ENCODE peak calls at places on chromosome 9, in seven cellular contexts. One of them, this sample, is unnamed.

GRCh38 chr9:113456235-113456634 is 7.3 kb upstream of the RGS3 start:
- DNase-seq in K562: no peak
- DNase-seq in HepG2: peak; percentile 41
- DNase-seq in endothelial cell of umbilical vein: no peak
- DNase-seq in H1: no peak
- DNase-seq in SK-N-SH: no peak
- DNase-seq in GM12878: no peak
- DNase-seq in this sample: no peak

GRCh38 chr9:106953166-106953565 is 90.2 kb downstream of the ZNF462 start:
- DNase-seq in K562: no peak
- DNase-seq in HepG2: no peak
- DNase-seq in endothelial cell of umbilical vein: no peak
- DNase-seq in H1: no peak
- DNase-seq in SK-N-SH: no peak
- DNase-seq in GM12878: no peak
- DNase-seq in this sample: no peak

GRCh38 chr9:115006660-115007059 is 76.3 kb upstream of the TNFSF8 start:
- DNase-seq in K562: no peak
- DNase-seq in HepG2: no peak
- DNase-seq in endothelial cell of umbilical vein: no peak
- DNase-seq in H1: no peak
- DNase-seq in SK-N-SH: no peak
- DNase-seq in GM12878: no peak
- DNase-seq in this sample: no peak

GRCh38 chr9:98989036-98990000 is 45.6 kb downstream of the COL15A1 start:
- DNase-seq in K562: no peak
- DNase-seq in HepG2: peak; percentile 18
- DNase-seq in endothelial cell of umbilical vein: no peak
- DNase-seq in H1: no peak
- DNase-seq in SK-N-SH: no peak
- DNase-seq in GM12878: peak; percentile 8
- DNase-seq in this sample: peak; percentile 40

GRCh38 chr9:109083813-109084405 is 35.8 kb downstream of the TMEM245 start:
- DNase-seq in K562: no peak
- DNase-seq in HepG2: no peak
- DNase-seq in endothelial cell of umbilical vein: no peak
- DNase-seq in H1: no peak
- DNase-seq in SK-N-SH: no peak
- DNase-seq in GM12878: no peak
- DNase-seq in this sample: no peak

GRCh38 chr9:114820776-114821501 is 15.1 kb upstream of the TNFSF15 start:
- DNase-seq in K562: no peak
- DNase-seq in HepG2: no peak
- DNase-seq in endothelial cell of umbilical vein: no peak
- DNase-seq in H1: no peak
- DNase-seq in SK-N-SH: no peak
- DNase-seq in GM12878: no peak
- DNase-seq in this sample: no peak

GRCh38 chr9:4553951-4554381 is 63.7 kb downstream of the SLC1A1 start:
- DNase-seq in K562: no peak
- DNase-seq in HepG2: no peak
- DNase-seq in endothelial cell of umbilical vein: peak; percentile 88
- DNase-seq in H1: no peak
- DNase-seq in SK-N-SH: no peak
- DNase-seq in GM12878: no peak
- DNase-seq in this sample: no peak

GRCh38 chr9:121556580-121556979 is 56.9 kb upstream of the GGTA1 start:
- DNase-seq in K562: no peak
- DNase-seq in HepG2: no peak
- DNase-seq in endothelial cell of umbilical vein: no peak
- DNase-seq in H1: no peak
- DNase-seq in SK-N-SH: no peak
- DNase-seq in GM12878: no peak
- DNase-seq in this sample: no peak

GRCh38 chr9:68546596-68547390 is 6.1 kb upstream of the TMEM252 start:
- DNase-seq in K562: no peak
- DNase-seq in HepG2: peak; percentile 18
- DNase-seq in endothelial cell of umbilical vein: no peak
- DNase-seq in H1: no peak
- DNase-seq in SK-N-SH: no peak
- DNase-seq in GM12878: peak; percentile 86
- DNase-seq in this sample: no peak

GRCh38 chr9:126440042-126440441 is 113.4 kb downstream of the MVB12B start:
- DNase-seq in K562: no peak
- DNase-seq in HepG2: no peak
- DNase-seq in endothelial cell of umbilical vein: no peak
- DNase-seq in H1: no peak
- DNase-seq in SK-N-SH: no peak
- DNase-seq in GM12878: no peak
- DNase-seq in this sample: no peak

GRCh38 chr9:35070823-35071813 is 1.3 kb downstream of the VCP start:
- DNase-seq in K562: no peak
- DNase-seq in HepG2: no peak
- DNase-seq in endothelial cell of umbilical vein: peak; percentile 24
- DNase-seq in H1: no peak
- DNase-seq in SK-N-SH: no peak
- DNase-seq in GM12878: no peak
- DNase-seq in this sample: no peak

GRCh38 chr9:122228191-122228905 is 409 bp downstream of the LHX6 start:
- DNase-seq in K562: no peak
- DNase-seq in HepG2: no peak
- DNase-seq in endothelial cell of umbilical vein: no peak
- DNase-seq in H1: peak; percentile 70
- DNase-seq in SK-N-SH: peak; percentile 73
- DNase-seq in GM12878: no peak
- DNase-seq in this sample: no peak

GRCh38 chr9:38707885-38708640 is 11.9 kb downstream of the FAM240B start:
- DNase-seq in K562: peak; percentile 15
- DNase-seq in HepG2: no peak
- DNase-seq in endothelial cell of umbilical vein: no peak
- DNase-seq in H1: no peak
- DNase-seq in SK-N-SH: no peak
- DNase-seq in GM12878: no peak
- DNase-seq in this sample: no peak

GRCh38 chr9:124941689-124942561 is 1.0 kb upstream of the GOLGA1 start:
- DNase-seq in K562: peak; percentile 30
- DNase-seq in HepG2: peak; percentile 29
- DNase-seq in endothelial cell of umbilical vein: peak; percentile 70
- DNase-seq in H1: peak; percentile 46
- DNase-seq in SK-N-SH: peak; percentile 14
- DNase-seq in GM12878: peak; percentile 19
- DNase-seq in this sample: peak; percentile 2

GRCh38 chr9:101671567-101671966 is 66.9 kb downstream of the GRIN3A start:
- DNase-seq in K562: no peak
- DNase-seq in HepG2: no peak
- DNase-seq in endothelial cell of umbilical vein: no peak
- DNase-seq in H1: no peak
- DNase-seq in SK-N-SH: no peak
- DNase-seq in GM12878: no peak
- DNase-seq in this sample: no peak

GRCh38 chr9:130118841-130119520 is 53.2 kb upstream of the NCS1 start:
- DNase-seq in K562: no peak
- DNase-seq in HepG2: no peak
- DNase-seq in endothelial cell of umbilical vein: no peak
- DNase-seq in H1: no peak
- DNase-seq in SK-N-SH: peak; percentile 87
- DNase-seq in GM12878: no peak
- DNase-seq in this sample: no peak

GRCh38 chr9:115117999-115118470 is at the start of gene TNC:
- DNase-seq in K562: no peak
- DNase-seq in HepG2: no peak
- DNase-seq in endothelial cell of umbilical vein: peak; percentile 5
- DNase-seq in H1: peak; percentile 52
- DNase-seq in SK-N-SH: peak; percentile 64
- DNase-seq in GM12878: no peak
- DNase-seq in this sample: no peak

GRCh38 chr9:124553738-124554137 is 46.5 kb upstream of the NR5A1 start:
- DNase-seq in K562: no peak
- DNase-seq in HepG2: no peak
- DNase-seq in endothelial cell of umbilical vein: no peak
- DNase-seq in H1: no peak
- DNase-seq in SK-N-SH: no peak
- DNase-seq in GM12878: no peak
- DNase-seq in this sample: no peak

GRCh38 chr9:115237383-115238087 is 119.6 kb upstream of the TNC start:
- DNase-seq in K562: no peak
- DNase-seq in HepG2: no peak
- DNase-seq in endothelial cell of umbilical vein: no peak
- DNase-seq in H1: no peak
- DNase-seq in SK-N-SH: no peak
- DNase-seq in GM12878: no peak
- DNase-seq in this sample: no peak

GRCh38 chr9:130662927-130663257 is 1.5 kb upstream of the PRDM12 start:
- DNase-seq in K562: no peak
- DNase-seq in HepG2: no peak
- DNase-seq in endothelial cell of umbilical vein: no peak
- DNase-seq in H1: no peak
- DNase-seq in SK-N-SH: peak; percentile 64
- DNase-seq in GM12878: no peak
- DNase-seq in this sample: no peak

GRCh38 chr9:132729235-132729890 is 59.1 kb downstream of the GTF3C4 start:
- DNase-seq in K562: no peak
- DNase-seq in HepG2: no peak
- DNase-seq in endothelial cell of umbilical vein: no peak
- DNase-seq in H1: no peak
- DNase-seq in SK-N-SH: no peak
- DNase-seq in GM12878: no peak
- DNase-seq in this sample: no peak

GRCh38 chr9:103992938-103993595 is 101.0 kb upstream of the SMC2 start:
- DNase-seq in K562: no peak
- DNase-seq in HepG2: no peak
- DNase-seq in endothelial cell of umbilical vein: no peak
- DNase-seq in H1: no peak
- DNase-seq in SK-N-SH: no peak
- DNase-seq in GM12878: no peak
- DNase-seq in this sample: no peak

GRCh38 chr9:88697764-88698436 is 162.9 kb downstream of the NXNL2 start:
- DNase-seq in K562: no peak
- DNase-seq in HepG2: no peak
- DNase-seq in endothelial cell of umbilical vein: no peak
- DNase-seq in H1: no peak
- DNase-seq in SK-N-SH: no peak
- DNase-seq in GM12878: no peak
- DNase-seq in this sample: no peak

GRCh38 chr9:134968011-134968822 is 50.5 kb upstream of the FCN1 start:
- DNase-seq in K562: no peak
- DNase-seq in HepG2: no peak
- DNase-seq in endothelial cell of umbilical vein: no peak
- DNase-seq in H1: no peak
- DNase-seq in SK-N-SH: peak; percentile 73
- DNase-seq in GM12878: no peak
- DNase-seq in this sample: no peak

DNA sequence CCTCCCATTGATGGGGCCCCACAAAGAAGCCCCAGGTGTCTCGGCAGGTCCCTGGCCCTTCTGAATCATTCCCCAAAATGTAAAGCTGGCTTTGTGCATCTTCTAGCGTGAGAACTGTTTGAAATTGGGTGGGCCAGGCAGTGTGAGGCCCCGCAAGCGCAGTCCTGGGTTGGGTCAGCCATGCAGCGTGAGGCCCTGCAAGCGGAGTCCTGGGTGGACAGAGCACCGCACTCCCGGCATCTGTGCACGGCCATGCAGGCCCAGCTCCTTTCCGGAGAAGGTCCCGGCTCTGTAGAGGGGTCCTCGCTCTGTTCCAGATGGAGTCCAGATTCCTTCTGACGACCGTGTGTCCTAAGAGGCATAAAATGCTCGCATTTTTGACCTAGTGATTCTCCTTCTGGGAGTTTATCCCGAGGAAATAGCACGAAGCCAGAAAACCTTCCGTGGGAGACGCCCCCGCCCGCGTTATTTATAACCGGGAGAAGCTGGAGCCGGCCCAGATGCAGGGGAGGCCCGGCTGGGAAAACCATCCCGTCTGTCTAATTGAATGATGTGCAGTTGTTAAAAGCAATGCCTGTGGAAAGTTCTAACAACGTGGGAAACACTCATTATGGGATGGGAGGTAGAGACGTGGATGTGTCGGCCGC is 19.4 kb upstream of the NOTCH1 start:
- DNase-seq in K562: no peak
- DNase-seq in HepG2: no peak
- DNase-seq in endothelial cell of umbilical vein: no peak
- DNase-seq in H1: no peak
- DNase-seq in SK-N-SH: no peak
- DNase-seq in GM12878: no peak
- DNase-seq in this sample: no peak
- H3K9ac ChIP-seq in K562: peak overlapping the region; percentile 68
- H3K9ac ChIP-seq in HepG2: no peak overlapping the region
- H3K9ac ChIP-seq in endothelial cell of umbilical vein: no peak overlapping the region
- H3K9ac ChIP-seq in H1: no peak overlapping the region
- H3K9ac ChIP-seq in SK-N-SH: no peak overlapping the region
- H3K9ac ChIP-seq in GM12878: no peak overlapping the region
- H3K9ac ChIP-seq in this sample: no peak overlapping the region

DNA sequence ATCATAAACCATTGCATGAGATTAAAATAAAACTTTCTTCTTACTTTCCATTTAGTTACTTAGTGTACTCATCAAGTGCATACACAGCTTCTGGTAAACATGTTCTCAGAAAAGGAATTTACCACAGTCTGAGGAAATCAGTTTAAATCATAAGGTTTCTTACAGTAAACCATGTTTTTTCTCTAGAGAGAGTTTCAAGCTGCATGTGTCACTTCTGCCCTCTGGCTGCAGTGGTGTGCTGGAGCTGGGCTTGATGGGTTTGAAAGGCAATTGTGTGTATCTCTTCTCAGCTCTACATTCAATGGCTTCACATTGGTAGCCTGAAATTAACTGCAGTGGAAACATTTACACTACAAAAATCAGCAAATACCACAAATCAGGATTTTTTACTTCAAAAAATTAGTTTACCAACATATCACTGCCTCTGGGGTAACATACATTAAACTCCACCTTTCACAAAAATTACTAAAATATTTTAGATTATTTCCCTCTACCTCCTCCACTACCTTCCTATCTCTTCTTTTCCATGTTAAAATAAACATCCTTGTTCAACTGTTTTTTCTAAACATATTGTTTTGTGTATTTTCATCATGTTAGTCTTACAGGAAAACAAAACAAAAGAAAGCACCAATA is 414.3 kb downstream of the ANXA1 start:
- DNase-seq in K562: no peak
- DNase-seq in HepG2: peak; percentile 46
- DNase-seq in endothelial cell of umbilical vein: no peak
- DNase-seq in H1: no peak
- DNase-seq in SK-N-SH: no peak
- DNase-seq in GM12878: no peak
- DNase-seq in this sample: no peak
- TF ChIP-seq MAX in K562: no peak
- TF ChIP-seq MAX in HepG2: no peak
- TF ChIP-seq MAX in endothelial cell of umbilical vein: no peak
- TF ChIP-seq MAX in H1: no peak
- TF ChIP-seq MAX in SK-N-SH: no peak
- TF ChIP-seq MAX in GM12878: no peak
- TF ChIP-seq MAX in this sample: no peak

GRCh38 chr9:93572636-93573035 is 3.7 kb upstream of the PHF2 start:
- DNase-seq in K562: no peak
- DNase-seq in HepG2: no peak
- DNase-seq in endothelial cell of umbilical vein: no peak
- DNase-seq in H1: no peak
- DNase-seq in SK-N-SH: no peak
- DNase-seq in GM12878: no peak
- DNase-seq in this sample: no peak
- H3K9ac ChIP-seq in K562: no peak overlapping the region
- H3K9ac ChIP-seq in HepG2: no peak overlapping the region
- H3K9ac ChIP-seq in endothelial cell of umbilical vein: no peak overlapping the region
- H3K9ac ChIP-seq in H1: no peak overlapping the region
- H3K9ac ChIP-seq in SK-N-SH: no peak overlapping the region
- H3K9ac ChIP-seq in GM12878: no peak overlapping the region
- H3K9ac ChIP-seq in this sample: no peak overlapping the region

GRCh38 chr9:76136986-76137385 is 246.5 kb downstream of the PCSK5 start:
- DNase-seq in K562: no peak
- DNase-seq in HepG2: peak; percentile 13
- DNase-seq in endothelial cell of umbilical vein: peak; percentile 40
- DNase-seq in H1: no peak
- DNase-seq in SK-N-SH: no peak
- DNase-seq in GM12878: no peak
- DNase-seq in this sample: peak; percentile 24
- TF ChIP-seq MAX in K562: no peak
- TF ChIP-seq MAX in HepG2: no peak
- TF ChIP-seq MAX in endothelial cell of umbilical vein: no peak
- TF ChIP-seq MAX in H1: no peak
- TF ChIP-seq MAX in SK-N-SH: no peak
- TF ChIP-seq MAX in GM12878: no peak
- TF ChIP-seq MAX in this sample: no peak